ENCODE peak calls at places on chromosomes 11 and 22, in nine cellular contexts. X, A, P, J, O, N, V, K and Y are unnamed samples.

GRCh38 chr11:126993599-126993998 is 7.0 kb downstream of the KIRREL3 start:
- DNase-seq in X (no peak), A (peak), P (no peak), J (no peak), O (no peak), N (no peak), V (no peak), K (no peak), Y (no peak)

GRCh38 chr22:29149841-29150555 is 55.7 kb upstream of the EMID1 start:
- DNase-seq in X (no peak), A (no peak), P (no peak), J (peak), O (peak), N (no peak), V (no peak), K (no peak), Y (peak)

GRCh38 chr11:118897721-118898310 is 14.1 kb downstream of the CXCR5 start:
- DNase-seq in X (no peak), A (no peak), P (no peak), J (no peak), O (no peak), N (no peak), V (no peak), K (no peak), Y (no peak)

GRCh38 chr22:28929197-28929596 is 45.8 kb downstream of the ZNRF3 start:
- DNase-seq in X (no peak), A (no peak), P (no peak), J (no peak), O (no peak), N (no peak), V (no peak), K (no peak), Y (no peak)

GRCh38 chr11:6599449-6599848 is 4.0 kb downstream of the RRP8 start:
- DNase-seq in X (peak), A (no peak), P (no peak), J (no peak), O (no peak), N (no peak), V (no peak), K (no peak), Y (no peak)

GRCh38 chr22:48251629-48252028 is 1489.2 kb downstream of the TBC1D22A start:
- DNase-seq in X (no peak), A (no peak), P (no peak), J (no peak), O (no peak), N (no peak), V (no peak), K (no peak), Y (no peak)

GRCh38 chr22:42436402-42436801 is 4.2 kb upstream of the NFAM1 start:
- DNase-seq in X (no peak), A (no peak), P (no peak), J (no peak), O (no peak), N (no peak), V (no peak), K (no peak), Y (no peak)

GRCh38 chr11:96136623-96137313 is 206.2 kb downstream of the MAML2 start:
- DNase-seq in X (no peak), A (no peak), P (no peak), J (no peak), O (no peak), N (no peak), V (no peak), K (no peak), Y (no peak)

GRCh38 chr11:60924110-60924905 is at the start of gene TMEM132A:
- DNase-seq in X (no peak), A (peak), P (no peak), J (peak), O (peak), N (no peak), V (peak), K (peak), Y (peak)

GRCh38 chr11:3129181-3129590 is 35.9 kb downstream of the OSBPL5 start:
- DNase-seq in X (no peak), A (no peak), P (no peak), J (no peak), O (peak), N (no peak), V (no peak), K (no peak), Y (no peak)

GRCh38 chr11:76808158-76808557 is 25.0 kb downstream of the TSKU start:
- DNase-seq in X (peak), A (no peak), P (no peak), J (no peak), O (no peak), N (no peak), V (no peak), K (no peak), Y (no peak)

GRCh38 chr11:85867751-85868150 is 12.6 kb downstream of the CCDC83 start:
- DNase-seq in X (no peak), A (peak), P (no peak), J (no peak), O (no peak), N (no peak), V (peak), K (no peak), Y (no peak)

GRCh38 chr22:17807571-17808410 is 33.5 kb upstream of the BID start:
- DNase-seq in X (no peak), A (peak), P (no peak), J (no peak), O (peak), N (no peak), V (no peak), K (no peak), Y (no peak)

GRCh38 chr11:133576351-133576750 is 44.0 kb upstream of the OPCML start:
- DNase-seq in X (no peak), A (no peak), P (no peak), J (no peak), O (no peak), N (no peak), V (no peak), K (no peak), Y (no peak)

GRCh38 chr11:107587306-107587979 is 3.5 kb upstream of the ELMOD1 start:
- DNase-seq in X (no peak), A (no peak), P (no peak), J (no peak), O (no peak), N (no peak), V (peak), K (no peak), Y (no peak)

GRCh38 chr22:38638734-38639133 is 17.5 kb downstream of the FAM227A start:
- DNase-seq in X (no peak), A (no peak), P (no peak), J (no peak), O (no peak), N (no peak), V (no peak), K (no peak), Y (no peak)